ENCODE peak calls at places on chromosomes 6 and 20, in eight cellular contexts. R is GM10248, B is HCT116, S is stomach, Y is heart left ventricle, E is GM20000, O is HL-60, I is pancreas. N is an unnamed sample.

GRCh38 chr6:69696273-69696672 is 100.5 kb downstream of the LMBRD1 start:
- DNase-seq in E (peak; percentile 2), Y (no peak), S (no peak), O (no peak), R (peak; percentile 4), B (peak; percentile 8), I (no peak), N (no peak)

GRCh38 chr6:100088009-100088408 is 94.0 kb upstream of the MCHR2 start:
- DNase-seq in O (no peak), B (peak; percentile 22), I (no peak), Y (no peak), R (no peak), E (no peak), S (no peak), N (no peak)

GRCh38 chr6:834879-835278 is 141.9 kb upstream of the EXOC2 start:
- DNase-seq in R (no peak), I (no peak), E (no peak), Y (no peak), B (no peak), S (no peak), O (no peak), N (no peak)

GRCh38 chr6:36956111-36956820 is 1.7 kb downstream of the PI16 start:
- DNase-seq in R (no peak), I (no peak), E (no peak), O (no peak), Y (no peak), S (peak; percentile 63), B (no peak), N (no peak)

GRCh38 chr6:138512615-138513014 is 13.3 kb upstream of the NHSL1 start:
- DNase-seq in E (no peak), I (no peak), R (no peak), Y (no peak), S (no peak), O (no peak), B (no peak), N (no peak)

GRCh38 chr6:156748504-156748903 is 28.7 kb upstream of the ARID1B start:
- DNase-seq in B (no peak), I (no peak), E (no peak), O (no peak), Y (no peak), S (no peak), R (no peak), N (no peak)

GRCh38 chr6:33065312-33065711 is 8.1 kb downstream of the HLA-DPA1 start:
- DNase-seq in R (no peak), O (no peak), B (no peak), I (no peak), E (no peak), Y (no peak), S (no peak), N (no peak)

GRCh38 chr6:36780517-36781210 is 58.6 kb downstream of the CPNE5 start:
- DNase-seq in B (no peak), R (no peak), E (no peak), I (peak; percentile 87), S (no peak), Y (no peak), O (no peak), N (no peak)

GRCh38 chr20:64056889-64057627 is 5.9 kb upstream of the TCEA2 start:
- DNase-seq in B (no peak), E (no peak), R (no peak), O (no peak), Y (no peak), S (no peak), I (no peak), N (no peak)

GRCh38 chr6:159451051-159451450 is 242.0 kb downstream of the SOD2 start:
- DNase-seq in R (no peak), S (no peak), O (no peak), E (no peak), Y (no peak), B (no peak), I (no peak), N (no peak)

DNA sequence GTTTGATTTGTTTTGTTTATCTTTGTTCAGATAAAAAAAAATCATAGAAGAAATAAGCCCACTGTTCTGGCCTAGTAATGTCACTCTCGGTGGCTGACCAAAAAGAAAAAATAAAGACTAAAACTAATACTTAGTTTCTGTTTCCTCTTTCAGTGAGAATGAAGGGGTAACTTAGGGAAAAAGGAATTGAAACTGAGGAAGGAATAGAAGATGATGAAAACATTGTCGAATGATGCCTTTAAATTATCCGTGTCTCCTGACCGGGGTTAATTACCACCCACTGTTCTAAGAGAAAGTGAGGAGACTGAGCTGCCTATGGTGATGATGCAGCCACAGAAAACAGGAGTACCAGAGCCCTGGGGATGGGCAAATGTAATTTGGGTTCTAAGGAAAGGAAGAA is 73.1 kb downstream of the PTCHD4 start:
- DNase-seq in E (no peak), S (no peak), R (no peak), B (no peak), O (no peak), Y (no peak), I (no peak), N (no peak)
- TF ChIP-seq CTCF in E (no peak), S (no peak), R (no peak), B (no peak), O (no peak), Y (no peak), I (no peak), N (no peak)

GRCh38 chr6:81075974-81076373 is 676.5 kb downstream of the TENT5A start:
- DNase-seq in Y (no peak), B (peak; percentile 21), R (no peak), I (no peak), S (no peak), E (no peak), O (no peak), N (no peak)
- TF ChIP-seq CTCF in Y (peak; percentile 45), B (no peak), R (peak; percentile 12), I (no peak), S (no peak), E (no peak), O (no peak), N (peak; percentile 60)

GRCh38 chr6:39407446-39407993 is 85.0 kb upstream of the KCNK16 start:
- DNase-seq in Y (no peak), B (no peak), I (no peak), R (peak; percentile 20), O (no peak), E (peak; percentile 16), S (no peak), N (no peak)
- TF ChIP-seq CTCF in Y (no peak), B (no peak), I (no peak), R (no peak), O (no peak), E (no peak), S (no peak), N (no peak)

GRCh38 chr6:148608211-148608951 is 138.4 kb upstream of the UST start:
- DNase-seq in Y (no peak), R (no peak), S (no peak), E (no peak), I (no peak), B (peak; percentile 24), O (no peak), N (no peak)
- TF ChIP-seq CTCF in Y (peak; percentile 41), R (peak; percentile 16), S (no peak), E (peak; percentile 7), I (peak; percentile 11), B (peak; percentile 67), O (peak; percentile 32), N (peak; percentile 68)

GRCh38 chr20:25296094-25297093 is 48.5 kb downstream of the PYGB start:
- DNase-seq in O (no peak), B (no peak), E (peak; percentile 60), S (no peak), I (no peak), R (peak; percentile 59), Y (no peak), N (no peak)

GRCh38 chr20:25295386-25296093 is 47.7 kb downstream of the PYGB start:
- DNase-seq in I (peak; percentile 75), R (no peak), Y (peak; percentile 83), B (no peak), S (peak; percentile 72), O (no peak), E (no peak), N (no peak)

GRCh38 chr20:25294459-25295385 is 46.8 kb downstream of the PYGB start:
- DNase-seq in E (peak; percentile 80), B (peak; percentile 35), Y (peak; percentile 65), R (peak; percentile 78), S (peak; percentile 44), O (no peak), I (no peak), N (no peak)

GRCh38 chr20:25299801-25300200 is 51.9 kb downstream of the PYGB start:
- DNase-seq in I (no peak), S (no peak), E (no peak), B (no peak), O (no peak), R (no peak), Y (peak; percentile 29), N (no peak)

DNA sequence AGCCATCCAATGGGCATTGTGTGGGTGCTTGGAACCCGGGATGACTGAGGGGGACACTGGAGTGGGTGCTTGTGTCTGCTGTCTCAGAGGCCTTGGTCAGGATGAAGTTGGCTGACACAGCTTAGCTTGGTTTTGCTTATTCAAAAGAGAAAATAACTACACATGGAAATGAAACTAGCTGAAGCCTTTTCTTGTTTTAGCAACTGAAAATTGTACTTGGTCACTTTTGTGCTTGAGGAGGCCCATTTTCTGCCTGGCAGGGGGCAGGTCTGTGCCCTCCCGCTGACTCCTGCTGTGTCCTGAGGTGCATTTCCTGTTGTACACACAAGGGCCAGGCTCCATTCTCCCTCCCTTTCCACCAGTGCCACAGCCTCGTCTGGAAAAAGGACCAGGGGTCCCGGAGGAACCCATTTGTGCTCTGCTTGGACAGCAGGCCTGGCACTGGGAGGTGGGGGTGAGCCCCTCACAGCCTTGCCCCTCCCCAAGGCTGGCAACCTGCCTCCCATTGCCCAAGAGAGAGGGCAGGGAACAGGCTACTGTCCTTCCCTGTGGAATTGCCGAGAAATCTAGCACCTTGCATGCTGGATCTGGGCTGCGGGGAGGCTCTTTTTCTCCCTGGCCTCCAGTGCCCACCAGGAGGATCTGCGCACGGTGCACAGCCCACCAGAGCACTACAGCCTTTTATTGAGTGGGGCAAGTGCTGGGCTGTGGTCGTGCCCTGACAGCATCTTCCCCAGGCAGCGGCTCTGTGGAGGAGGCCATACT is 49.4 kb downstream of the PYGB start:
- DNase-seq in O (no peak), R (peak; percentile 78), B (no peak), S (no peak), Y (peak; percentile 30), E (peak; percentile 81), I (no peak), N (no peak)
- TF ChIP-seq CTCF in O (no peak), R (no peak), B (no peak), S (no peak), Y (no peak), E (no peak), I (no peak), N (no peak)

N was measured in epithelial cell of proximal tubule.